ENCODE peak calls at places on chromosomes 2 and 18, in four cellular contexts. V is bronchial epithelial cell, B is progenitor cell of endocrine pancreas, U is A549. R is an unnamed sample.

GRCh38 chr18:75977069-75977468 is 518.0 kb downstream of the ZNF516 start:
- DNase-seq in V (no peak), B (no peak), U (no peak), R (no peak)

GRCh38 chr18:23862071-23862470 is 152.5 kb upstream of the TTC39C start:
- DNase-seq in V (peak), B (no peak), U (no peak), R (no peak)

GRCh38 chr2:67234443-67234842 is 162.7 kb upstream of the ETAA1 start:
- DNase-seq in V (peak), B (no peak), U (no peak), R (no peak)

GRCh38 chr18:46226461-46226860 is 122.3 kb downstream of the HAUS1 start:
- DNase-seq in V (no peak), B (no peak), U (no peak), R (no peak)

GRCh38 chr2:108949316-108950299 is 39.4 kb downstream of the EDAR start:
- DNase-seq in V (no peak), B (no peak), U (no peak), R (no peak)

GRCh38 chr2:128533101-128533500 is 214.4 kb upstream of the HS6ST1 start:
- DNase-seq in V (no peak), B (no peak), U (no peak), R (no peak)

GRCh38 chr18:50849448-50849847 is 29.5 kb upstream of the ME2 start:
- DNase-seq in V (no peak), B (no peak), U (no peak), R (no peak)

GRCh38 chr2:78992451-78992806 is 33.1 kb upstream of the REG3G start:
- DNase-seq in V (no peak), B (peak), U (peak), R (no peak)

GRCh38 chr2:25582079-25582830 is 91.1 kb downstream of the DTNB start:
- DNase-seq in V (no peak), B (no peak), U (no peak), R (no peak)

DNA sequence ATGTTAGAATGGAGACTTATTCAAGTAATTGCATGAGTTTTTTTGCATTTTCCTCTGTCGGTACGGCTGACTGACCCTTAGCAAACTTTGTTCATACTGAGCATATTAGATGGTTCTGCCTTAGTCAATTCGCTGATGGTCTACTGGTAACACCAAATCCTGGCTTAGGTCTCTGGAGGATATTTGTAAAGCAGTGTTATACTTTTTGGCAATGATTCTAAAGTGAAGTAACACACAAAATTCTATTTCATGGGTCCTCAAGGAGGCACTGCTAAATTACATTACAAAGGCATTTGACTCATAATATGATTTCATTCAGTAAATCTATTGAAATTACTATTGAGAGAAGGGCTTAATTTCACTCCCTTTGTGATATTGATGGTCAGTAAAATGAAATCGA is 246.8 kb upstream of the RASGRP3 start:
- DNase-seq in V (peak), B (no peak), U (no peak), R (no peak)
- TF ChIP-seq CTCF in V (no peak), B (no peak), U (no peak), R (no peak)

DNA sequence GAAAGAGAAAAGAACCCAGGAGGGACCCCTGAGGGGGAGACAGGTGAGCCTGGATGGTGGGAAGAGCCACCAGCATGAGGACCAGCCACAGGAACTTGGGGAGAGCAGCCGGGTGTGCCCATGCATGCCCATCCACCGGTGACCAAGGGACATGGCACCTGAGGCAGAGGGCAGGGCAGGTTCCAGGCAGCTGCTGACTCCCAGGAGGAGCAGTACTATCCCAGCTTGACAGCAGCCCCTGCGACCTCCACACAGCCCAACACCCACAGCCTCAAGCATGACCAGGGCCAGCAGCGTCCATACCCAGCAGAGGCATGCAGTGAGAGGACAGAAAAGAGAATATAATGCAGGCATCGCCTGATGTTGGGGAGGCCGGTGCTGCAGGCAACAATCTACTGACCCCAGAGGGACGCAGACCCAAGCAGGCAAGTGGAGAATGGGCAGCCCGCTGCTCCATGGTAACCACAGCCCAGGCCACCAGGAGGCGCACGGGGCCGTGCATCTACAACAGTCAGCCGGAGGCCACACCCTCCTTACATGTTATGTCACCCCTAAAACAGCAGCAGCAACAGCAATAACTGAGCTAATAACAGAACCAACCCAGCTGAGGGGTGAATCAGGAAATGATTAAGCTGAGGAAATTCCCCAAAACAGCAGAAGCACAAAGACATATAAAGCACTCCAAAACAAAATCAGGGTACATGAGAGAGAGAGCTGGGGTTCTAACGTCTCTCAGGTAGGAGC is 44.1 kb downstream of the ANKMY1 start:
- DNase-seq in V (peak), B (peak), U (peak), R (peak)
- TF ChIP-seq CTCF in V (peak), B (peak), U (peak), R (peak)

DNA sequence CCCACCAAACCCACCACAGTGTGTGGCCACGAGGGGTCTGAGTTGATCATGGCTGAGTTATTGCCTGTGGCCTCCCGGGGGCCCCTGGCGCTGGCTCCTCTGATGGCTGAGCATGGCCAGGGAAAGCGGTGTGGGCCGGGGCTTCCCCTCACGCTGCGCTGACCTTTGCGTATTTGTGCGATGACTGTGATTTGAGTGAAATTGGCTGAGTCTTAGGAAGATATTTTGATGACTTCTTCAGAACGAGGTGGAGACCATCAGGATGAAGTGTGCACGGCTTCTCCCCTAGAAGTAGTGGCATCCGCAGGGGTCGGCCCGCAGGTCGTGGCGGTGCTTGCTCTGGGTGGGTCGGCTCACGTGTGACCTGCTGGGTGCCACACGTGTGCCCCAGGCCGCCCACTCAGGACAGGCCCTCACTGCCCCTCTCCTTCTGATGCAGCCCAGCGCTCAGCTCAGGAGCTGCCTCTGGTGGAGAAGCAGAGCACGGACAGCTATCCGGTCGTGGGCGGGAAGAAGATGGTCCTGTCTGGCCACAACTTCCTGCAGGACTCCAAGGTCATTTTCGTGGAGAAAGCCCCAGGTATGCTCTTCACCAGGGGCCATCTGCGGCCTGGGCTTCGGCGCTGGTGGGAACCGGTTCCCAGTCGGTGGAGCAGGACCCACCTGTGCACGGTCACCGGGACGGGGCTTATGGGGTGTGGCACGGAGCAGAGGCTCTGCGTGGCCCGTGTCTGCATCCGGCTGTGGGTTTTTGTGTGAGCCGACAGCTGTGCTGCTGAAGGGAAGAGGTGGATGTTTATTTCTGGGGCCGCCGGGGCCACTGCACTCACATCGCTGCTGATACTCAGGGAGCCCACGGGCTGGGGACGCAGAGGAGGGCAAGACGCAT is 55.8 kb downstream of the NFATC1 start:
- DNase-seq in V (no peak), B (no peak), U (no peak), R (no peak)
- TF ChIP-seq CTCF in V (no peak), B (no peak), U (no peak), R (no peak)

DNA sequence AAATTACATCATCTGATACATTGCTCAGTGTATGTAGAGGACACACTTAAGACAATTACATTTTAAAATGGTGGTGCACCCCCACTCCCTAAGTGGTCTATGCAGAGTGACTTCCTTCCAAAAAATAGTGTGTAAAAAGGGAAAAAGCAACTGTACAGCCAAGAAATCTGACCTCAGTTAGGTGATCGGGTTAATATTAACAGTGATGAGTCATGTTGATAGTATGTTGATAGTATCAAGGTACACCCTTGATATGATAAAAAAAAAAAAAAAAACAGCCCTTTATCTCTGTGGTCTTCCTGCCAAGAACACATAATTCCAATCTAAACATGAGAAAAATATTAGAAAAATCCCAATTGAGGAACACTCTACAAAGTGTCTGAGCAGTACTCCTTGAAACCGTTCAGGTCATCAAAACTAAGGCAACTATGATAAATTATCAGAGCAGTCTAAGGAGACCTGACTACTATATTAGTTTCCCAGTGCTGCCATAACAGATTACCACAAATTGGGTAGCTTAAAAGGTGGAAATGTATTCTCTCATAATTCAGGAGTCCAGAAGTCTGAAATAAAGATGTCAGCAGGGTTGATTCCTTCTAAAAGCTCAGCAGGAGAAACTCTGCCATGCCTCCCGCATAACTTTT is 171.9 kb downstream of the ARHGAP28 start:
- DNase-seq in V (no peak), B (no peak), U (no peak), R (no peak)
- TF ChIP-seq CTCF in V (no peak), B (no peak), U (no peak), R (no peak)

DNA sequence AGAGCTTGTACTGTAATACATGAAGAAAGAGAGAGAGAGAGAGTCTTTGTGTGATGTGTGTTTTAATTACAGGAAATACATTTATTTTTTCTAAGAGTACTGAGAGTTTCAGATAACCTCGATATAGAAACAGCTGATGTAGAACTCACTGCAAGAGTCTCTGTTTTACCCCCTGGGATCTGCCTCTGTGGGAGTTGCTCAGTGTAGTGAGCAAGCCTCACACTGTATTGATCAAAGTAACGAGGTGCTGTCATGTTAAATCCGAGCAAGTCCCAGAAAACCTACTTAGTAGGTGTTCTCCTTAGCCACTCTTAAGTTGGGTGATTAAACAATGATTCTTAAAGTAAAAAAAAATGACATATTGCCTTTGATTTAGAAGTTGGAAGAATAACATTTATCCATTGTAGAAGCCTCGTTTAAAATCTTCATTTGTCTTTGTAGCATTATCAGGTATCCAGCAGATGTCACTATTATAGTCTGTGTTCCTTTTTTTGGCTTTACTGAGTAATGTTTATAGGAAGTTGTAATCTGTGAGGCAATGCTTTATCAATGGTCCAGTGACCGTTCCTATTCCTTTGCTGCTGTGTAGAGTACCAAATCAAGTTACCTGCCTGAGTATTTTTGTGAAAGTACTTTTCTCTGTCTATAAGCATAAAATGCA is 219.0 kb downstream of the MYO3B start:
- DNase-seq in V (peak), B (no peak), U (no peak), R (no peak)
- TF ChIP-seq CTCF in V (peak), B (peak), U (peak), R (peak)

GRCh38 chr2:11534078-11534745 is 367 bp downstream of the GREB1 start:
- DNase-seq in V (no peak), B (no peak), U (no peak), R (no peak)

GRCh38 chr2:11535899-11536344 is 2.1 kb downstream of the GREB1 start:
- DNase-seq in V (no peak), B (no peak), U (no peak), R (no peak)

GRCh38 chr2:11533278-11534077 is at the start of gene GREB1:
- DNase-seq in V (peak), B (no peak), U (no peak), R (no peak)

GRCh38 chr2:11532434-11533055 is 1.3 kb upstream of the GREB1 start:
- DNase-seq in V (peak), B (no peak), U (no peak), R (no peak)

GRCh38 chr2:11534746-11535484 is 1.1 kb downstream of the GREB1 start:
- DNase-seq in V (no peak), B (no peak), U (no peak), R (no peak)
- TF ChIP-seq CTCF in V (no peak), B (peak), U (no peak), R (no peak)

GRCh38 chr2:195652916-195653315 is 4.1 kb upstream of the SLC39A10 start:
- DNase-seq in V (no peak), B (no peak), U (no peak), R (no peak)
- TF ChIP-seq CTCF in V (no peak), B (no peak), U (no peak), R (no peak)

R was measured in Peyer's patch.